ENCODE peak calls at places on chromosomes 13 and 19, in eight cellular contexts. O, W, B, U, J, L, D and Q are unnamed samples.

GRCh38 chr19:34888091-34888490 is 38.6 kb upstream of the ZNF30 start:
- DNase-seq in B (no peak), O (no peak), J (peak), U (no peak), L (no peak), W (no peak), D (no peak), Q (no peak)

GRCh38 chr19:32771596-32771995 is 52.0 kb downstream of the TDRD12 start:
- DNase-seq in L (no peak), W (no peak), U (no peak), J (no peak), B (no peak), O (no peak), D (no peak), Q (no peak)

GRCh38 chr13:63425131-63425530 is 2009.5 kb upstream of the PCDH20 start:
- DNase-seq in U (no peak), D (no peak), W (no peak), L (peak), J (no peak), B (peak), O (no peak), Q (no peak)

GRCh38 chr19:20079487-20079886 is 1.7 kb downstream of the ZNF90 start:
- DNase-seq in L (no peak), O (no peak), J (no peak), W (peak), B (no peak), D (no peak), U (no peak), Q (no peak)

GRCh38 chr13:112849500-112849899 is 119.5 kb upstream of the MCF2L start:
- DNase-seq in J (no peak), L (peak), U (no peak), B (peak), W (no peak), D (peak), O (no peak), Q (peak)

GRCh38 chr13:23570099-23570926 is at the start of gene TNFRSF19:
- DNase-seq in U (peak), D (peak), J (peak), L (peak), O (no peak), B (peak), W (peak), Q (peak)

GRCh38 chr13:76516013-76516412 is 370.2 kb downstream of the KCTD12 start:
- DNase-seq in W (no peak), L (peak), D (peak), J (no peak), B (peak), U (no peak), O (no peak), Q (no peak)

GRCh38 chr19:41230067-41230857 is 11.2 kb downstream of the AXL start:
- DNase-seq in U (no peak), W (no peak), D (no peak), L (no peak), J (no peak), B (no peak), O (no peak), Q (no peak)

GRCh38 chr13:76882431-76882830 is 3.8 kb downstream of the KCTD12 start:
- DNase-seq in J (no peak), L (peak), O (no peak), D (no peak), B (peak), W (no peak), U (no peak), Q (no peak)

GRCh38 chr13:98672947-98673545 is 79.4 kb downstream of the SLC15A1 start:
- DNase-seq in W (peak), J (peak), D (peak), L (peak), B (peak), O (peak), U (peak), Q (peak)

GRCh38 chr19:18683955-18684641 is 618 bp downstream of the CRTC1 start:
- DNase-seq in W (no peak), L (no peak), B (no peak), J (no peak), O (no peak), D (no peak), U (no peak), Q (no peak)

GRCh38 chr13:21124853-21125252 is 51.5 kb downstream of the SKA3 start:
- DNase-seq in W (peak), L (peak), J (peak), B (peak), D (peak), O (peak), U (no peak), Q (peak)

GRCh38 chr13:93328943-93329342 is 102.3 kb downstream of the GPC6 start:
- DNase-seq in J (no peak), O (no peak), W (no peak), B (no peak), U (no peak), D (no peak), L (no peak), Q (no peak)

GRCh38 chr13:78102121-78102677 is 183.6 kb upstream of the EDNRB start:
- DNase-seq in U (no peak), W (no peak), B (peak), D (peak), J (no peak), L (peak), O (no peak), Q (no peak)

GRCh38 chr13:94309997-94310842 is 169.3 kb downstream of the DCT start:
- DNase-seq in U (no peak), J (no peak), D (peak), L (peak), O (no peak), W (no peak), B (peak), Q (peak)

GRCh38 chr19:14369399-14370168 is 11.7 kb upstream of the ADGRE5 start:
- DNase-seq in D (no peak), W (no peak), J (no peak), L (peak), B (peak), U (peak), O (no peak), Q (no peak)

GRCh38 chr19:7506385-7507328 is 9.2 kb upstream of the ZNF358 start:
- DNase-seq in D (peak), B (peak), O (peak), U (peak), L (peak), W (peak), J (peak), Q (peak)

GRCh38 chr19:53518061-53518460 is 19.9 kb upstream of the ZNF331 start:
- DNase-seq in U (no peak), W (no peak), D (no peak), B (no peak), L (no peak), J (no peak), O (no peak), Q (no peak)

GRCh38 chr13:80274643-80275042 is 66.3 kb downstream of the SPRY2 start:
- DNase-seq in L (no peak), D (peak), B (no peak), J (no peak), O (no peak), W (no peak), U (no peak), Q (no peak)

GRCh38 chr13:111652676-111653075 is 332.2 kb downstream of the TEX29 start:
- DNase-seq in J (no peak), W (no peak), B (no peak), D (no peak), L (no peak), O (no peak), U (no peak), Q (no peak)

GRCh38 chr13:73368608-73369007 is 309.8 kb downstream of the KLF5 start:
- DNase-seq in O (no peak), D (no peak), W (no peak), U (no peak), J (no peak), B (no peak), L (no peak), Q (no peak)

GRCh38 chr19:42596391-42597071 is 1.8 kb upstream of the CEACAM8 start:
- DNase-seq in U (peak), D (peak), L (no peak), W (peak), O (peak), J (peak), B (no peak), Q (peak)

GRCh38 chr19:36207605-36208252 is 6.7 kb downstream of the ZNF565 start:
- DNase-seq in W (no peak), O (no peak), U (no peak), L (no peak), B (no peak), D (no peak), J (no peak), Q (no peak)

GRCh38 chr13:44637581-44637980 is 61.5 kb upstream of the TSC22D1 start:
- DNase-seq in U (no peak), J (no peak), L (no peak), W (no peak), O (no peak), B (no peak), D (no peak), Q (no peak)

DNA sequence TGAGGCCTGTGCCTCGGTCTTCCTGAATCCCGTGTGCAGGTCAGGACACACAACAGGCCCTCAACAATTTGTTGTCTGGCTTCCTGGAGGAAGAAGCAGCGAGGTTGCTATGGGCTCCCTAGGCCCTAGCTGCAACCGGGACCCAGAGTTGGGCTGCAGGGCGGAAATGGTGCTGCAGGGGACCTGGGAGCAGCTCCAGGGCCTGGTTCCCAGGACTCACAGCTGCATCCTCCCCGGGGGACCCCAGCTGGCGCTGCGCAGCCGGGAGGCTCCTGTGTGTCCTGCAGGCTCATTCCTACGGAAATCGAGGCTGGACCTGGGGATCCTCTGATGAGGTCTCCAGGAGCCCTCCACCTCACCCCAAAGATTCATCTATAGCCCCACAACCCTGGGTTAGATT is 986 bp upstream of the TNFAIP8L1 start:
- DNase-seq in J (no peak), U (no peak), B (no peak), D (no peak), W (no peak), L (no peak), O (no peak), Q (no peak)
- H3K27ac ChIP-seq in J (no peak), U (peak), B (no peak), D (no peak), W (no peak), L (peak), O (peak), Q (peak)

DNA sequence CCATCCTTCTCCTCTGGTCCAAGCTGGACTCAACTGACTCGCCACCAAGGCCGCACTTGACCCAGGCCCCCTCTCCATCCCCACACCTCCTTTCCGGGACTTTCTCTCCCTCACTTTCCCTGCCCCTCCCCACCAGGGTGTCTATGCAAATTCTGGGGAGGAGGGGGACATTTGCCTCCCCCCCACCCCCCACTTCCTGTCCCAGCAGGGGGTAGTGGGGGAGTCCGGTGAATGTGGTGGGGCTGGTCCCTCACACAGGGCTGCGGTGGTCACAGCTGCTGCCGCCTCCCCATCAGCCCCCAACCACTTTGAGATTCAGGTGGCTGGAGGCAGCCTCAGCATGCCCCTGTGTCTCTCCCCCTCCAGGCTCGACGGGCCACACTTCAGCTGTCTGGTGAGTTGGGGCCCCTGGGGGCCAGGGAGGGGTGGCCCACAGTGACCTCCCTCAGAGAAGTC is 870 bp downstream of the SPIB start:
- DNase-seq in D (no peak), O (peak), W (no peak), J (peak), B (no peak), U (no peak), L (no peak), Q (no peak)
- TF ChIP-seq EZH2 in D (no peak), O (no peak), W (no peak), J (no peak), B (no peak), U (no peak), L (no peak), Q (no peak)

DNA sequence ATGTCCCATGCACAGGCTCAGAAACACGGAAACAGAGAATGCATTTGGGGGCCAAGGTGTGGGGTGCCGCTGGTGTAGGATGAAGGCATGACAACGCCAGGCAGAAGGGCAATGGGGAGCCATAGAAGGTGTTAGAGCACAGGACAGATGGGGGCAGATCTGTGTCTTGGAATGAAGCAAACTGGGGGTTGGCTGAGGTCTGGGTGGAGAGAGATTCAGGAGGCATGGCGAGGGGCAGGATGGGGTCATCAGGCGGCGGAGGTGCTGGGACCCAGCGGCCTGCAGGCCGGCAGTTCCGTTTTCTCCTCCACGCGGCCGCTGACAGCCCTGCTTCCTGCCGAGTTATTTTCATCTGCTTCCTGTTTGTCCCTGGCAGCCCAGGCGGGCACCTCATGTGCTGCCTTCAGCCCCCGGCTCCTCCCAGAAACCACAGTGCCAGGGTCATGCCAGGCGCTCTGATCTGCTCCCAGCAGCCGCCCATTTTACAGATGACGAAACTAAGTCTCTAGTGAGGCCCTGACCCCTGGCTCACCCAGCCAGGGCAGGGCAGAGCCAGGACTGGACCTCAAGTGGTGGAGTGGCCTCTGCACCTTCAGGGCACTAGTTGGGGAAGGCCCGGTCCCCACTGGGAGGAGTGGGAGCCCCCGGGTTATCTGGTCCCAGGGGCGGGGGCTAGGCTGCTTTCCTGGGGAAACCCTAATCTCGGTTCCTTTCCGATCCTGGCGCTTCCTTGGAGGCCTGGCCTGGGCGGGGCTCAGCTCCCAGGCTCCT is 2.2 kb downstream of the ARHGAP45 start:
- DNase-seq in L (no peak), D (no peak), O (peak), B (no peak), U (no peak), W (no peak), J (no peak), Q (no peak)
- H3K27ac ChIP-seq in L (no peak), D (no peak), O (peak), B (no peak), U (no peak), W (no peak), J (no peak), Q (no peak)

GRCh38 chr19:49338023-49338677 is 2.9 kb downstream of the CD37 start:
- DNase-seq in O (no peak), J (peak), L (no peak), D (no peak), B (no peak), W (peak), U (no peak), Q (no peak)

GRCh38 chr19:49339364-49340068 is 4.3 kb downstream of the CD37 start:
- DNase-seq in J (peak), U (peak), W (peak), O (no peak), B (peak), L (peak), D (peak), Q (peak)

GRCh38 chr19:49340069-49340864 is 5.1 kb downstream of the CD37 start:
- DNase-seq in B (no peak), U (peak), L (no peak), D (no peak), W (peak), J (peak), O (peak), Q (peak)

GRCh38 chr19:49337267-49338022 is 2.2 kb downstream of the CD37 start:
- DNase-seq in L (no peak), W (no peak), D (no peak), U (no peak), J (peak), O (no peak), B (no peak), Q (no peak)

GRCh38 chr19:49338691-49339363 is 3.6 kb downstream of the CD37 start:
- DNase-seq in O (no peak), B (peak), U (peak), L (peak), W (peak), J (peak), D (peak), Q (peak)
- TF ChIP-seq EZH2 in O (no peak), B (no peak), U (no peak), L (no peak), W (no peak), J (no peak), D (no peak), Q (no peak)

DNA sequence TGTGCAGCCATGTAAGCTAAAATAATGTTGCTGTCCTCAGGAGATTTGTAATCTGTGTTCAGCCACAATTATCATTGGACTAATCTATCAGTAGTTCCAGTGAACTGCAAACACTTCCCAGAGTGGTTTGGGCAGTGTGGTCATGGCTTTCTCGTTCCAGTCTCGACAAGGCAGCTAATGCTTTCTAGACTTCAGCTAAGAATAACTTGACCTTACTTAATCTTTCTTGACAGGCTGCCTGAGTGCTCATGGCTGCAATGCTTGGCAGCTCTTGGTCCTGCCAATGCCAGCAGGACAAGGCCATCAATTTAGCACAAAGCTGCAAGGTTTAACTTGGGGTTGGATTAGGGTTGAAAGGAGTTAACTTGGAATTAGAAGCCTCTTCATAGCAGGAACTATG is 32.8 kb downstream of the ATP12A start:
- DNase-seq in W (no peak), B (peak), J (no peak), U (no peak), D (no peak), L (peak), O (no peak), Q (no peak)
- H3K27ac ChIP-seq in W (no peak), B (no peak), J (no peak), U (no peak), D (no peak), L (no peak), O (no peak), Q (no peak)

GRCh38 chr19:11480081-11480926 is 542 bp downstream of the ELAVL3 start:
- DNase-seq in U (no peak), B (no peak), D (no peak), O (no peak), J (peak), L (no peak), W (no peak), Q (no peak)
- TF ChIP-seq EZH2 in U (no peak), B (peak), D (no peak), O (no peak), J (no peak), L (peak), W (peak), Q (peak)